ENCODE peak calls at places on chromosomes 16 and 17, in nine cellular contexts. X is AML-193; O is stimulated activated CD8-positive, alpha-beta memory T cell treated with anti-CD3 and anti-CD28 coated beads, Interleukin-7, amount 100 ng/mL, for 24 hours; Z is T follicular helper cell; R is HFF-Myc; L is anterior cingulate cortex; Q is PC-3; N is CD4-positive, alpha-beta T cell; A is amygdala. T is an unnamed sample.

GRCh38 chr17:61385091-61385868 is 14.4 kb upstream of the TBX2 start:
- DNase-seq in R (no peak), Z (no peak), Q (no peak), N (no peak), L (no peak), O (no peak), X (no peak), A (no peak), T (no peak)

GRCh38 chr16:67392301-67393059 is 818 bp downstream of the TPPP3 start:
- DNase-seq in A (no peak), X (no peak), L (no peak), Z (no peak), R (no peak), Q (no peak), O (no peak), N (no peak), T (no peak)

GRCh38 chr16:17032332-17032731 is 438.4 kb downstream of the XYLT1 start:
- DNase-seq in X (no peak), N (no peak), O (no peak), R (no peak), Z (no peak), A (no peak), L (no peak), Q (no peak), T (no peak)

GRCh38 chr17:29949708-29950107 is 8.3 kb downstream of the EFCAB5 start:
- DNase-seq in L (no peak), Q (no peak), O (no peak), Z (no peak), A (no peak), N (no peak), R (no peak), X (no peak), T (no peak)

GRCh38 chr16:25395528-25395927 is 137.9 kb upstream of the ZKSCAN2 start:
- DNase-seq in L (no peak), N (no peak), R (no peak), O (no peak), X (no peak), A (no peak), Z (no peak), Q (peak), T (no peak)

GRCh38 chr16:21339927-21340326 is 61.8 kb upstream of the CRYM start:
- DNase-seq in O (no peak), A (no peak), L (no peak), R (no peak), Z (no peak), N (no peak), X (no peak), Q (no peak), T (no peak)

GRCh38 chr16:518858-519257 is 8.7 kb upstream of the CAPN15 start:
- DNase-seq in Q (no peak), X (no peak), O (no peak), L (peak), A (no peak), Z (no peak), R (no peak), N (no peak), T (no peak)

GRCh38 chr17:72952641-72953313 is 139.7 kb downstream of the SLC39A11 start:
- DNase-seq in N (no peak), Q (no peak), X (no peak), Z (no peak), L (no peak), R (no peak), A (no peak), O (no peak), T (no peak)

GRCh38 chr17:22409160-22409751 is 716.9 kb downstream of the KCNJ18 start:
- DNase-seq in X (no peak), N (no peak), R (no peak), L (no peak), A (no peak), Q (no peak), O (no peak), Z (no peak), T (no peak)

GRCh38 chr16:66551362-66551761 is 1.0 kb upstream of the CKLF start:
- DNase-seq in X (peak), Z (peak), O (no peak), Q (peak), R (peak), L (peak), A (no peak), N (peak), T (no peak)

GRCh38 chr16:72677662-72678447 is 370.1 kb downstream of the ZFHX3 start:
- DNase-seq in X (no peak), Z (no peak), Q (peak), N (no peak), L (no peak), R (no peak), A (no peak), O (no peak), T (no peak)

GRCh38 chr17:18056214-18056613 is 17.0 kb downstream of the GID4 start:
- DNase-seq in A (no peak), Z (no peak), X (no peak), Q (no peak), O (no peak), N (no peak), R (no peak), L (no peak), T (no peak)

GRCh38 chr17:45305532-45306087 is 11.2 kb downstream of the MAP3K14 start:
- DNase-seq in N (no peak), Z (no peak), O (no peak), A (no peak), L (no peak), R (no peak), Q (no peak), X (no peak), T (no peak)

GRCh38 chr16:87235810-87236515 is 81.2 kb downstream of the C16orf95 start:
- DNase-seq in L (no peak), Q (no peak), A (no peak), X (peak), N (no peak), O (no peak), R (no peak), Z (no peak), T (no peak)